ENCODE peak calls at places on chromosomes 6 and 20, in four cellular contexts. X is PC-3, V is SK-N-SH, P is HCT116. N is an unnamed sample.

GRCh38 chr6:31528307-31528777 is 420 bp upstream of the MCCD1 start:
- DNase-seq in X (no peak), V (no peak), P (no peak), N (no peak)

GRCh38 chr6:142412241-142412640 is 110.4 kb downstream of the ADGRG6 start:
- DNase-seq in X (no peak), V (no peak), P (no peak), N (no peak)

GRCh38 chr6:10482636-10483257 is 38.4 kb upstream of the GCNT2 start:
- DNase-seq in X (no peak), V (no peak), P (no peak), N (no peak)

GRCh38 chr6:26502169-26502568 is 2.1 kb downstream of the BTN1A1 start:
- DNase-seq in X (peak; percentile 40), V (no peak), P (no peak), N (peak; percentile 4)

GRCh38 chr6:144417686-144418085 is 132.6 kb downstream of the UTRN start:
- DNase-seq in X (peak; percentile 14), V (no peak), P (no peak), N (no peak)

GRCh38 chr6:5763871-5764270 is 242.9 kb downstream of the NRN1 start:
- DNase-seq in X (no peak), V (no peak), P (no peak), N (no peak)

GRCh38 chr6:166106076-166106686 is 61.5 kb downstream of the TBXT start:
- DNase-seq in X (peak; percentile 75), V (peak; percentile 62), P (peak; percentile 49), N (peak; percentile 80)

GRCh38 chr20:61940491-61940890 is 125.2 kb downstream of the TAF4 start:
- DNase-seq in X (no peak), V (no peak), P (no peak), N (no peak)

GRCh38 chr6:141267420-141267819 is 865.3 kb upstream of the GJE1 start:
- DNase-seq in X (no peak), V (no peak), P (no peak), N (no peak)

GRCh38 chr6:141261672-141262060 is 871.1 kb upstream of the GJE1 start:
- DNase-seq in X (no peak), V (no peak), P (no peak), N (no peak)

GRCh38 chr6:141261016-141261671 is 871.6 kb upstream of the GJE1 start:
- DNase-seq in X (no peak), V (no peak), P (no peak), N (no peak)

GRCh38 chr6:141265748-141266647 is 866.7 kb upstream of the GJE1 start:
- DNase-seq in X (peak; percentile 52), V (no peak), P (no peak), N (no peak)

GRCh38 chr6:141264101-141264500 is 868.6 kb upstream of the GJE1 start:
- DNase-seq in X (peak; percentile 20), V (no peak), P (no peak), N (no peak)
- H2AFZ ChIP-seq in X (peak overlapping the region; percentile 3), V (peak overlapping the region; percentile 33), P (no peak overlapping the region), N (peak overlapping the region; percentile 18)

GRCh38 chr6:15504040-15504491 is 158.8 kb downstream of the DTNBP1 start:
- DNase-seq in X (no peak), V (peak; percentile 46), P (no peak), N (peak; percentile 25)
- TF ChIP-seq EZH2phosphoT487 in X (no peak), V (no peak), P (no peak), N (no peak)

DNA sequence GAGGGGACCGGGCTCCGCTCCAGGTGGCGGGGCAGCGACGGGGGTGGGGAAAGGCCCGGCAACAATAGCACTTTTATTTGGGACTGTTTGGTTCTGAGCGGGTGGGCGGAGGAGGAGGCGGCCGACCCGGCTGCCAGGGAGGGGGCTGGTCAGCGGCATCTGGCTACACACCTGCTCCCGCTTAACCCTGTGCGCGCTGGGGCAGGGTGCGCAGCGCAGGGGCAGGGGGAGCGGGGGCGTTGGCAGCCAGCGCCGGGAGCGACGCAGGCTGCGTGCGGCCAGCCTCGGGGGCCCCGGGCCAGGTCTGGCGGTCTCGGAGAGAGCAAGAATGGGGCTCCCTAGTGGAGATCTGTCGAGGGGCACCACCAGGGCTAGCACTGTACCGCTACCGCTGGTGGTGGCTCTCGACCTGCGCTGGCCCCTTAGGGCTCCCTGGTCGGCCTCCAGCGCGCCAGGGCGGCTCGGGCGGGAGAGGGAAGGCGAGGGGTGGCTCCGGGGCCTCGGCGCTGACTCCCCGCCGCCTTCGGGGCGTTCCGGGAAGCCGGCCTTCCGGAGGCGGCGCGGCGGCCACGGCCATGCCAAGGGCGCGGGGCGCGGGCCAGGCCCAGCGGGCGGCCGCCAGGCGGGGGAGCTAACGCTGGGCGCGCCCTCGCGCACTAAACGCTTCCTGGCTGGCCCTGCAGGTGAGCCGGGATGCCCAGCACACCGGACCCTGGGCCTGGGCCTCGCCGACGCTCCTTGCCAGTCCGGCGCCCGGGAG is 92.4 kb downstream of the NCR2 start:
- DNase-seq in X (peak; percentile 60), V (peak; percentile 71), P (no peak), N (peak; percentile 67)
- H2AFZ ChIP-seq in X (peak overlapping the region; percentile 92), V (peak overlapping the region; percentile 25), P (no peak overlapping the region), N (no peak overlapping the region)

GRCh38 chr6:42200035-42200434 is 5.3 kb upstream of the GUCA1B start:
- DNase-seq in X (peak; percentile 96), V (no peak), P (no peak), N (no peak)
- TF ChIP-seq EZH2phosphoT487 in X (no peak), V (no peak), P (no peak), N (no peak)

GRCh38 chr6:16769986-16770376 is 8.7 kb upstream of the ATXN1 start:
- DNase-seq in X (peak; percentile 63), V (no peak), P (no peak), N (no peak)

GRCh38 chr6:16770701-16771569 is 9.7 kb upstream of the ATXN1 start:
- DNase-seq in X (peak; percentile 76), V (peak; percentile 74), P (peak; percentile 68), N (peak; percentile 85)

GRCh38 chr6:16766836-16767745 is 5.8 kb upstream of the ATXN1 start:
- DNase-seq in X (no peak), V (no peak), P (no peak), N (no peak)

GRCh38 chr6:16767765-16768514 is 6.7 kb upstream of the ATXN1 start:
- DNase-seq in X (peak; percentile 41), V (no peak), P (no peak), N (no peak)

DNA sequence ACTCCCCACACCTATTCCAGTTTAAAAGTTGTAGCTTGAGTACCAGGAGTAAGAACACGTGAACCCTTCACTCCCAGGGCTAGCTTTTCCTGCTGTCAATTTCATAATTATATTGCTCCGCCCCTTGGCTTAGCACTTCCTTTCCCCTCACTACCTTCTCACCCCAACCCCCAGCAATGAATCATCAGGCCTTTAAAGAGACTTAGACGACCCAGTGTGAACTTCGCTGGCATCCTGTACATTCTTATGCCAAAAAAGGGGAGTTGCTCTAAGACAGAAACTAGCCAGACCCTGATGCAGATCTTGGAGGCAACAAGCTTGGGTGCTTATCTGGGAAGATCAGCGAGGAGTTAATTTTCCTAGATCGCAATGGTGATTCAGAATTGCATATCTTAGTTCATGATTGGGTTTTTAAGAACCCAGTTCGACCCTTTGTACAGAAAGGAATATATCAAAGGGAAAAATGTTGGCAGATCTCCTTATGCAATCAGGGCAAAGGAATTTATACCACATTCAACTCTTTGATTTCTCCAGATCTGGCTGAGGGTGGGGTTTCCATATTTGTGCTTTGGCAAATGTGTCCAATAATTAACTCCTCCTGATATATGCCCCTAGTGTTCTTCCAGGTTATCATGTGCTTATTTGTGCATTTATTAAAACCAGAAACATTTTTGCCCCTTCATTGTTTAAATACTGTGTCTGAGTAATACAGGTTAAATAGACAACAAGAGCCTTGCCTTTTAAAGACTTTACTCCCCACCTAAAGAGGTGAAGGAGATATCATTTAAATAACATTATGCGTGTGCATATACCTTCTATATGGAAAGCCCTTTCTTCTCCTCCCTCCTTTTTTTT is 8.1 kb upstream of the ATXN1 start:
- DNase-seq in X (peak; percentile 96), V (no peak), P (peak; percentile 84), N (no peak)
- H2AFZ ChIP-seq in X (no peak overlapping the region), V (no peak overlapping the region), P (peak overlapping the region; percentile 49), N (no peak overlapping the region)

GRCh38 chr6:44275749-44276648 is 5.7 kb downstream of the TMEM151B start:
- DNase-seq in X (no peak), V (peak; percentile 22), P (no peak), N (peak; percentile 42)

GRCh38 chr6:44277763-44278162 is 7.5 kb downstream of the TMEM151B start:
- DNase-seq in X (no peak), V (no peak), P (no peak), N (no peak)

GRCh38 chr6:44278774-44279697 is 8.8 kb downstream of the TMEM151B start:
- DNase-seq in X (no peak), V (no peak), P (no peak), N (no peak)

GRCh38 chr6:44276667-44277640 is 6.7 kb downstream of the TMEM151B start:
- DNase-seq in X (no peak), V (no peak), P (no peak), N (no peak)

GRCh38 chr6:44278316-44278715 is 8.1 kb downstream of the TMEM151B start:
- DNase-seq in X (no peak), V (no peak), P (no peak), N (no peak)
- TF ChIP-seq EZH2phosphoT487 in X (no peak), V (no peak), P (no peak), N (no peak)

GRCh38 chr6:21447987-21448386 is 145.6 kb upstream of the SOX4 start:
- DNase-seq in X (no peak), V (no peak), P (no peak), N (no peak)
- H2AFZ ChIP-seq in X (no peak overlapping the region), V (no peak overlapping the region), P (no peak overlapping the region), N (no peak overlapping the region)

GRCh38 chr6:155004017-155004416 is 8.9 kb downstream of the TIAM2 start:
- DNase-seq in X (no peak), V (no peak), P (no peak), N (no peak)
- TF ChIP-seq EZH2phosphoT487 in X (no peak), V (no peak), P (no peak), N (no peak)

DNA sequence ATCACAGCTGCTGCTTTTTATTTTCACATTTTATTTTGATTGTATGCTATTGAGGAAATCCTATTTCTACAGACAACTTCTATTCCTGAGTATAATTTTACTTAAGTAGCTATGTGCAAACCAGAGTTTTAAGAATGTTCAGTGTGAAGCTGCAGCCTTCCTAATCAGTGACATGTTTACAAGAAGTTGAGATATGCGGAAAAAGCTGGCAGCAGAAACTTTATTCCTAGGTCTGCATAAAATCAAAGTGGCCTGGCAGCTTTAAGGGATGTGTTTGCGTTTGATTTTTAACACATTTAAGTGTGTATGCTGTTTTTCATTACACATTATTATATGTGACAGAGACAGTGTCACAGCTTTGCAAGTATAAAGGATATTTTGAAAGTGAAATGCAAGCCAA is 26.3 kb downstream of the MAPK14 start:
- DNase-seq in X (no peak), V (no peak), P (no peak), N (no peak)
- H2AFZ ChIP-seq in X (no peak overlapping the region), V (no peak overlapping the region), P (no peak overlapping the region), N (no peak overlapping the region)

GRCh38 chr6:158516098-158516497 is 43.8 kb upstream of the TMEM181 start:
- DNase-seq in X (no peak), V (no peak), P (no peak), N (no peak)

GRCh38 chr6:158509465-158509864 is 50.4 kb upstream of the TMEM181 start:
- DNase-seq in X (no peak), V (no peak), P (no peak), N (no peak)

GRCh38 chr6:158514991-158515390 is 44.9 kb upstream of the TMEM181 start:
- DNase-seq in X (no peak), V (no peak), P (no peak), N (no peak)

GRCh38 chr6:158514176-158514575 is 45.7 kb upstream of the TMEM181 start:
- DNase-seq in X (no peak), V (no peak), P (no peak), N (no peak)

GRCh38 chr6:158512809-158513208 is 47.1 kb upstream of the TMEM181 start:
- DNase-seq in X (no peak), V (no peak), P (no peak), N (no peak)
- TF ChIP-seq EZH2phosphoT487 in X (no peak), V (no peak), P (no peak), N (no peak)

N was measured in neural progenitor cell.